ENCODE peak calls at places on chromosomes 12 and 14, in seven cellular contexts. One of them, this sample, is unnamed. For H3K4me1, the result is how much of the 10 kb centered on the place peaks cover.

GRCh38 chr12:62332598-62332997 is 72.4 kb downstream of the USP15 start:
- DNase-seq in PC-3: peak
- DNase-seq in MM.1S: no peak
- DNase-seq in astrocyte: peak
- DNase-seq in neural progenitor cell: no peak
- DNase-seq in mammary epithelial cell: peak
- DNase-seq in HCT116: no peak
- DNase-seq in this sample: peak

GRCh38 chr14:93099187-93099586 is 16.5 kb downstream of the ITPK1 start:
- DNase-seq in mammary epithelial cell: no peak
- DNase-seq in neural progenitor cell: no peak
- DNase-seq in PC-3: no peak
- DNase-seq in astrocyte: no peak
- DNase-seq in HCT116: no peak
- DNase-seq in MM.1S: no peak
- DNase-seq in this sample: peak

GRCh38 chr12:44077293-44077692 is 241.4 kb downstream of the TMEM117 start:
- DNase-seq in PC-3: no peak
- DNase-seq in neural progenitor cell: no peak
- DNase-seq in astrocyte: no peak
- DNase-seq in MM.1S: no peak
- DNase-seq in mammary epithelial cell: no peak
- DNase-seq in HCT116: no peak
- DNase-seq in this sample: no peak

GRCh38 chr12:116880213-116880816 is 926 bp downstream of the HRK start:
- DNase-seq in neural progenitor cell: peak
- DNase-seq in mammary epithelial cell: peak
- DNase-seq in PC-3: no peak
- DNase-seq in MM.1S: no peak
- DNase-seq in HCT116: no peak
- DNase-seq in astrocyte: no peak
- DNase-seq in this sample: no peak

GRCh38 chr12:119158004-119158776 is 20.5 kb upstream of the HSPB8 start:
- DNase-seq in astrocyte: no peak
- DNase-seq in mammary epithelial cell: no peak
- DNase-seq in neural progenitor cell: no peak
- DNase-seq in HCT116: no peak
- DNase-seq in MM.1S: no peak
- DNase-seq in PC-3: no peak
- DNase-seq in this sample: no peak

GRCh38 chr14:76884853-76885276 is 58.7 kb downstream of the LRRC74A start:
- DNase-seq in MM.1S: no peak
- DNase-seq in neural progenitor cell: no peak
- DNase-seq in mammary epithelial cell: no peak
- DNase-seq in PC-3: no peak
- DNase-seq in astrocyte: no peak
- DNase-seq in HCT116: no peak
- DNase-seq in this sample: no peak

GRCh38 chr12:119036878-119037493 is 55.6 kb downstream of the SRRM4 start:
- DNase-seq in MM.1S: peak
- DNase-seq in mammary epithelial cell: no peak
- DNase-seq in neural progenitor cell: peak
- DNase-seq in HCT116: no peak
- DNase-seq in PC-3: peak
- DNase-seq in astrocyte: no peak
- DNase-seq in this sample: no peak

GRCh38 chr12:123109319-123109772 is 41.5 kb downstream of the PITPNM2 start:
- DNase-seq in neural progenitor cell: no peak
- DNase-seq in MM.1S: no peak
- DNase-seq in astrocyte: no peak
- DNase-seq in mammary epithelial cell: no peak
- DNase-seq in HCT116: no peak
- DNase-seq in PC-3: no peak
- DNase-seq in this sample: peak

GRCh38 chr12:94872671-94873367 is 130.7 kb downstream of the NDUFA12 start:
- DNase-seq in MM.1S: no peak
- DNase-seq in astrocyte: no peak
- DNase-seq in mammary epithelial cell: no peak
- DNase-seq in neural progenitor cell: peak
- DNase-seq in PC-3: no peak
- DNase-seq in HCT116: no peak
- DNase-seq in this sample: peak

GRCh38 chr12:124426594-124427550 is 132.0 kb downstream of the RFLNA start:
- DNase-seq in astrocyte: no peak
- DNase-seq in MM.1S: no peak
- DNase-seq in mammary epithelial cell: no peak
- DNase-seq in neural progenitor cell: peak
- DNase-seq in HCT116: no peak
- DNase-seq in PC-3: no peak
- DNase-seq in this sample: no peak

GRCh38 chr14:100577986-100578431 is 9.2 kb downstream of the BEGAIN start:
- DNase-seq in PC-3: no peak
- DNase-seq in astrocyte: no peak
- DNase-seq in mammary epithelial cell: no peak
- DNase-seq in HCT116: no peak
- DNase-seq in neural progenitor cell: no peak
- DNase-seq in MM.1S: no peak
- DNase-seq in this sample: no peak

GRCh38 chr14:23090254-23090636 is 4.7 kb downstream of the ACIN1 start:
- DNase-seq in mammary epithelial cell: no peak
- DNase-seq in astrocyte: no peak
- DNase-seq in MM.1S: no peak
- DNase-seq in HCT116: no peak
- DNase-seq in PC-3: no peak
- DNase-seq in neural progenitor cell: no peak
- DNase-seq in this sample: no peak

GRCh38 chr14:79924583-79924982 is 286.7 kb downstream of the DIO2 start:
- DNase-seq in PC-3: no peak
- DNase-seq in astrocyte: no peak
- DNase-seq in HCT116: no peak
- DNase-seq in mammary epithelial cell: no peak
- DNase-seq in MM.1S: no peak
- DNase-seq in neural progenitor cell: no peak
- DNase-seq in this sample: no peak

GRCh38 chr12:6158749-6159148 is 34.3 kb upstream of the VWF start:
- DNase-seq in astrocyte: no peak
- DNase-seq in HCT116: no peak
- DNase-seq in MM.1S: no peak
- DNase-seq in mammary epithelial cell: no peak
- DNase-seq in neural progenitor cell: no peak
- DNase-seq in PC-3: no peak
- DNase-seq in this sample: no peak

GRCh38 chr12:28583771-28584261 is 393.6 kb downstream of the CCDC91 start:
- DNase-seq in HCT116: no peak
- DNase-seq in astrocyte: peak
- DNase-seq in mammary epithelial cell: peak
- DNase-seq in neural progenitor cell: no peak
- DNase-seq in PC-3: peak
- DNase-seq in MM.1S: no peak
- DNase-seq in this sample: peak
- TF ChIP-seq CTCF in HCT116: no peak
- TF ChIP-seq CTCF in astrocyte: peak
- TF ChIP-seq CTCF in mammary epithelial cell: peak
- TF ChIP-seq CTCF in neural progenitor cell: peak
- TF ChIP-seq CTCF in PC-3: peak
- TF ChIP-seq CTCF in MM.1S: no peak
- TF ChIP-seq CTCF in this sample: peak

GRCh38 chr12:74728006-74728405 is 190.4 kb downstream of the ATXN7L3B start:
- DNase-seq in MM.1S: no peak
- DNase-seq in astrocyte: no peak
- DNase-seq in neural progenitor cell: no peak
- DNase-seq in HCT116: no peak
- DNase-seq in mammary epithelial cell: no peak
- DNase-seq in PC-3: no peak
- DNase-seq in this sample: no peak

GRCh38 chr12:74732801-74733200 is 195.2 kb downstream of the ATXN7L3B start:
- DNase-seq in HCT116: no peak
- DNase-seq in PC-3: no peak
- DNase-seq in astrocyte: no peak
- DNase-seq in MM.1S: no peak
- DNase-seq in mammary epithelial cell: no peak
- DNase-seq in neural progenitor cell: peak
- DNase-seq in this sample: no peak
- H2AFZ ChIP-seq in HCT116: no peak
- H2AFZ ChIP-seq in PC-3: no peak
- H2AFZ ChIP-seq in astrocyte: peak
- H2AFZ ChIP-seq in MM.1S: no peak
- H2AFZ ChIP-seq in mammary epithelial cell: no peak
- H2AFZ ChIP-seq in neural progenitor cell: no peak
- H2AFZ ChIP-seq in this sample: no peak

GRCh38 chr12:31315779-31316465 is 10.0 kb downstream of the SINHCAF start:
- DNase-seq in mammary epithelial cell: no peak
- DNase-seq in PC-3: no peak
- DNase-seq in astrocyte: no peak
- DNase-seq in HCT116: no peak
- DNase-seq in MM.1S: no peak
- DNase-seq in neural progenitor cell: no peak
- DNase-seq in this sample: no peak

GRCh38 chr12:31317471-31318397 is 8.2 kb downstream of the SINHCAF start:
- DNase-seq in mammary epithelial cell: peak
- DNase-seq in astrocyte: no peak
- DNase-seq in MM.1S: no peak
- DNase-seq in HCT116: no peak
- DNase-seq in PC-3: no peak
- DNase-seq in neural progenitor cell: peak
- DNase-seq in this sample: no peak

GRCh38 chr12:31316964-31317363 is 9.0 kb downstream of the SINHCAF start:
- DNase-seq in mammary epithelial cell: no peak
- DNase-seq in astrocyte: no peak
- DNase-seq in MM.1S: no peak
- DNase-seq in HCT116: no peak
- DNase-seq in neural progenitor cell: no peak
- DNase-seq in PC-3: no peak
- DNase-seq in this sample: no peak

GRCh38 chr12:31321565-31322228 is 4.3 kb downstream of the SINHCAF start:
- DNase-seq in HCT116: no peak
- DNase-seq in PC-3: peak
- DNase-seq in mammary epithelial cell: no peak
- DNase-seq in MM.1S: no peak
- DNase-seq in astrocyte: peak
- DNase-seq in neural progenitor cell: no peak
- DNase-seq in this sample: no peak

DNA sequence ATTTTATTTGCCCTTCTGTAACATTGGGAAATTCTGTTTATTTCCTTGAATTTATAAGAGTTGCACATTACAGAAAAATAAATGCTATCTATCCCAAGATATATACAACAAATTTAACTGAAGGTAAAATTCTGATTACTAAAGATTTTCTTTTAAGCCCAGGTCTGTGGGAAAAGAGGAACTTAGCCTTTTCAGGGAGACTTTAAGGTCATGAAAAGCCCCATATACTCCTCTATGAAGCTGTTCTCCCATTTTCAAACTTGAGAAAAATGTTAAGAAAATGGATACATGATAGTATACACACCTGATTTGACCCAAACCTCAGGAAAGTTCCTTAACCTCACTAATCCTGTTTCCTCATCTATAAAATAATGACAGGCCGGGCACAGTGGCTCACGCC is 7.1 kb downstream of the SINHCAF start:
- DNase-seq in neural progenitor cell: no peak
- DNase-seq in HCT116: no peak
- DNase-seq in mammary epithelial cell: no peak
- DNase-seq in PC-3: no peak
- DNase-seq in MM.1S: no peak
- DNase-seq in astrocyte: no peak
- DNase-seq in this sample: no peak
- H3K4me1 ChIP-seq in neural progenitor cell: half or more
- H3K4me1 ChIP-seq in HCT116: half or more
- H3K4me1 ChIP-seq in mammary epithelial cell: under half
- H3K4me1 ChIP-seq in PC-3: under half
- H3K4me1 ChIP-seq in MM.1S: half or more
- H3K4me1 ChIP-seq in astrocyte: under half
- H3K4me1 ChIP-seq in this sample: under half

GRCh38 chr14:60106341-60106740 is 14.6 kb downstream of the PCNX4 start:
- DNase-seq in astrocyte: peak
- DNase-seq in MM.1S: no peak
- DNase-seq in mammary epithelial cell: no peak
- DNase-seq in HCT116: no peak
- DNase-seq in PC-3: no peak
- DNase-seq in neural progenitor cell: no peak
- DNase-seq in this sample: peak
- TF ChIP-seq CTCF in astrocyte: no peak
- TF ChIP-seq CTCF in MM.1S: no peak
- TF ChIP-seq CTCF in mammary epithelial cell: no peak
- TF ChIP-seq CTCF in HCT116: no peak
- TF ChIP-seq CTCF in PC-3: no peak
- TF ChIP-seq CTCF in neural progenitor cell: no peak
- TF ChIP-seq CTCF in this sample: no peak

GRCh38 chr12:11601647-11602046 is 47.8 kb upstream of the ETV6 start:
- DNase-seq in MM.1S: peak
- DNase-seq in HCT116: no peak
- DNase-seq in mammary epithelial cell: no peak
- DNase-seq in neural progenitor cell: no peak
- DNase-seq in astrocyte: no peak
- DNase-seq in PC-3: no peak
- DNase-seq in this sample: peak
- H2AFZ ChIP-seq in MM.1S: peak
- H2AFZ ChIP-seq in HCT116: no peak
- H2AFZ ChIP-seq in mammary epithelial cell: no peak
- H2AFZ ChIP-seq in neural progenitor cell: no peak
- H2AFZ ChIP-seq in astrocyte: no peak
- H2AFZ ChIP-seq in PC-3: no peak
- H2AFZ ChIP-seq in this sample: no peak

DNA sequence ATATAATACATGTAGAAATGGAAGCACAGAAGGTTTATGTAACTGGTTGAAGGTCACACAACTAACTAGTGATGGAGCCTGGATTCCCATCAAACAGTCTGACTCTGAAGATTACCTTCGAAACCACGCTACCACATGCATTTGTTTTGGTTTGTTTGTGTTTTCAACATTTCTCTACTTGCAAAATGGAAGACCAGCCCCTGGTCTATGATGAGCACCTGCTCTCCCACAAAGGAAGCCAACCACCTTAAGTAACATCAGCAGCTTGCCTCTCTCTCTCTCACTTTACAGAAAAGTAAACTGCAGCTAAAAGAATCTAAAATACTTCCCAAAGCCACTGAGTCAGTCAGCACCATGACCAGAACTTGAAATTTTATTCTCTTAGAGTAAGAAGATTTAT is 186.9 kb upstream of the TMPO start:
- DNase-seq in astrocyte: peak
- DNase-seq in HCT116: no peak
- DNase-seq in neural progenitor cell: no peak
- DNase-seq in mammary epithelial cell: no peak
- DNase-seq in PC-3: no peak
- DNase-seq in MM.1S: no peak
- DNase-seq in this sample: no peak
- H3K4me1 ChIP-seq in astrocyte: under half
- H3K4me1 ChIP-seq in HCT116: under half
- H3K4me1 ChIP-seq in neural progenitor cell: under half
- H3K4me1 ChIP-seq in mammary epithelial cell: under half
- H3K4me1 ChIP-seq in PC-3: under half
- H3K4me1 ChIP-seq in MM.1S: under half
- H3K4me1 ChIP-seq in this sample: under half